ENCODE peak calls at places on chromosomes 6 and 20, in eight cellular contexts. U is BJ, Y is prostate gland, W is pancreas, A is heart right ventricle, I is body of pancreas, H is fibroblast of lung, E is neuronal stem cell. O is an unnamed sample. For H3K36me3, the result is how much of the 10 kb centered on the place peaks cover.

GRCh38 chr6:123945386-123945785 is 141.7 kb downstream of the NKAIN2 start:
- DNase-seq in E (no peak), A (no peak), W (no peak), U (no peak), I (no peak), Y (no peak), H (no peak), O (no peak)

GRCh38 chr6:112384511-112384910 is 37.4 kb downstream of the RFPL4B start:
- DNase-seq in I (no peak), A (no peak), H (peak), U (no peak), E (no peak), W (no peak), Y (no peak), O (no peak)

GRCh38 chr6:167768471-167769215 is 58.1 kb upstream of the AFDN start:
- DNase-seq in I (no peak), A (no peak), U (no peak), E (no peak), Y (no peak), H (no peak), W (no peak), O (no peak)

GRCh38 chr6:136952714-136953260 is 30.7 kb downstream of the SLC35D3 start:
- DNase-seq in A (no peak), W (no peak), Y (no peak), E (no peak), H (peak), U (no peak), I (no peak), O (peak)

GRCh38 chr6:133435065-133435728 is 194.0 kb downstream of the EYA4 start:
- DNase-seq in W (no peak), E (no peak), H (no peak), U (no peak), I (no peak), A (no peak), Y (no peak), O (no peak)

GRCh38 chr6:137432054-137432545 is 62.1 kb downstream of the OLIG3 start:
- DNase-seq in I (no peak), A (no peak), W (no peak), U (no peak), E (no peak), Y (no peak), H (no peak), O (no peak)

GRCh38 chr6:82364087-82365010 is 732 bp downstream of the TPBG start:
- DNase-seq in W (peak), E (peak), H (peak), I (peak), Y (peak), A (peak), U (no peak), O (peak)

GRCh38 chr20:1776608-1777475 is 118.4 kb upstream of the SIRPA start:
- DNase-seq in Y (peak), A (peak), E (peak), I (peak), W (peak), H (peak), U (no peak), O (peak)

DNA sequence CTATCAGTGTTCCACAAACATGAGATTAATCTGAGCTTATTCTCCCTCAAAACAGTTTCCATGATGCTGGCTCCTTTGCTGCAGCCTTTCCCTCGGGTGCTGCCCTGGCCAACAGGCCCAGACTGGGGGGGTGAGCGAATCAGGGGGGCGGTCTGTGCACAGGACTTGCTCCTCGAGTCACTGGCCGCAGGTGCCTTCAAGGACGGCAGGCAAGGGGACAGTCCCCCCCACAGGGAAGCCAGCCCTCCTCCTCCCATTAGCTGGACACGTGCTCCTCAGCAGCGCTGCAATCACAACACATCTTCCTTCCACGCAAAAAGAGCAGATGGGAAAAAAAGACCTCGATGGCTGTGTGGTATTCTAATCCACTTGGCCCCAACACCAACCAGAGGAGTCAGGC is 10.0 kb downstream of the YTHDF1 start:
- DNase-seq in E (no peak), I (no peak), Y (no peak), W (peak), A (no peak), U (no peak), H (no peak), O (no peak)
- H3K36me3 ChIP-seq in E (half or more), I (under half), Y (under half), W (under half), A (under half), U (under half), H (under half), O (half or more)

GRCh38 chr6:28693751-28694443 is 168.2 kb downstream of the GPX5 start:
- DNase-seq in H (no peak), I (no peak), E (peak), A (no peak), W (no peak), U (no peak), Y (no peak), O (peak)

GRCh38 chr6:28695671-28696537 is 170.2 kb downstream of the GPX5 start:
- DNase-seq in U (no peak), A (no peak), Y (no peak), E (no peak), H (peak), I (no peak), W (no peak), O (no peak)

GRCh38 chr6:28693033-28693750 is 167.5 kb downstream of the GPX5 start:
- DNase-seq in U (no peak), I (no peak), E (no peak), Y (no peak), A (no peak), W (no peak), H (peak), O (no peak)
- H3K36me3 ChIP-seq in U (under half), I (under half), E (under half), Y (under half), A (under half), W (under half), H (under half), O (under half)

GRCh38 chr20:25024171-25024570 is 31.6 kb upstream of the APMAP start:
- DNase-seq in Y (no peak), H (no peak), A (no peak), W (peak), U (no peak), E (no peak), I (peak), O (no peak)
- H3K36me3 ChIP-seq in Y (under half), H (under half), A (under half), W (under half), U (under half), E (under half), I (under half), O (under half)

DNA sequence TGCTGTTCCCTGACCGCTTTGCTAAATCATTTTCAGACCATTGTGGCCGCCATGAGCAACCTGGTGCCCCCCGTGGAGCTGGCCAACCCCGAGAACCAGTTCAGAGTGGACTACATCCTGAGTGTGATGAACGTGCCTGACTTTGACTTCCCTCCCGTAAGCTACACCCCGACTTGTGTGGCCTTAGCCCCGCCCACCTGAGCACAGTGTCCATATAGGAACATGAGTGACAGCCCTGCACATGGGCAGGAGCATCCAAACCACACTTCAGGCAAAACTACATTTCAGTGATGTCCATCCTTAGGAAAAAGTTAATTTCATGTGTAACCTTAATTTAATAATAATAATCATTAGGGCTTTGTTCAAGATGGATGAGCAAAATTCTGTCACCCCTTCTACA is 51.1 kb downstream of the GNAS start:
- DNase-seq in E (no peak), W (no peak), Y (no peak), U (no peak), I (no peak), H (no peak), A (no peak), O (no peak)
- H3K36me3 ChIP-seq in E (half or more), W (under half), Y (under half), U (under half), I (under half), H (under half), A (under half), O (half or more)

GRCh38 chr20:33059136-33059535 is 5.4 kb downstream of the BPIFB3 start:
- DNase-seq in E (no peak), W (no peak), U (no peak), I (no peak), A (no peak), H (no peak), Y (no peak), O (no peak)
- H3K36me3 ChIP-seq in E (under half), W (under half), U (under half), I (under half), A (under half), H (under half), Y (under half), O (under half)

DNA sequence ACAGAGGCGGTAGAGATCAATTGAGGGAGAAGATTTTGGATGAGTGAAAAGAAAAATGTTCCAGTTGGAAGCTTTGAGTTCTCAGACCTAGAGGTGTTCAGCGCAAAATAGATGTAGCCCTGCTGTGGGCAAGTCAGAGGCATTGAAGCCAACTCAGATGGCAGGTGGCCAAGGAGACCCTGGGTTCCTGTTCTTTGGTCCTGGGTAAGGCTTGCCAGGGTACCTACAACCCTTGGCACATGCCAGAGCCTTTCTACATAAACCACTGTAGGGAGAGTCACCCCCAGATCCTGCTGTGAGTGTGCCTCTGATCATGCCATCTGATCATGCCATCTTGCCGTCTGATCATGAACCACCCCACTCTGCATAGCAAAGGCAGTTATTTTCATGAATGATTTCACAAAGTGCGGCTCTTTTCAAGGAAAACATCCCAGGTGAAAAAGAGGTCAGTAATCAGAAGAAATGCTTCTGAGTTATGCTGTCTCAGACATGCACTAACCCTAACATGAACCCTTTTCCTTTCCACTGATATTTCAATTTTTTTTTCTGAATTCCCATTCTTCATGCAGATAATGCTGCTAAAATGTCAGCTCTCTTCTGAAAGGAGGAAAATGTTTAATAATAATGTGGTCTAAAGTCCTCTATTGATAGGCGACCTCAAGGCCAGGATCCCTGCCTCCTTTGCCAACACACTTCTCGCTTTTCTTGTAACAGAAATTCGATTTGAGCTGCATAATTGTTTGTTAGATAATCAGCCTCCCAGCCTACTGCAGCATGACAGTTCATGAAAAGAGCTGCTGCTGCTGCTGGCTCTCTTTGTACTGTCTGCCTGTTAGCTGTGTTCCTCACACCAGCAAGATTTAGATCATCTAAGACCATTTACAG is 153.7 kb downstream of the MTHFD1L start:
- DNase-seq in A (no peak), Y (no peak), E (no peak), W (no peak), I (peak), U (no peak), H (peak), O (no peak)
- H3K36me3 ChIP-seq in A (under half), Y (under half), E (half or more), W (under half), I (under half), U (under half), H (under half), O (under half)

GRCh38 chr6:33690766-33691165 is 20.7 kb downstream of the UQCC2 start:
- DNase-seq in W (no peak), E (no peak), U (no peak), I (no peak), A (no peak), Y (no peak), H (no peak), O (no peak)
- H3K36me3 ChIP-seq in W (under half), E (under half), U (under half), I (under half), A (under half), Y (under half), H (under half), O (half or more)

O was measured in WERI-Rb-1.